ENCODE peak calls at places on chromosomes 16 and 17, in seven cellular contexts. Z is uterus, H is tibial artery, L is adrenal gland, F is cardiac muscle cell, Y is colonic mucosa, V is dorsolateral prefrontal cortex. J is an unnamed sample. For H3K27me3, the result is how much of the 10 kb centered on the place peaks cover.

GRCh38 chr17:57539528-57540301 is 205.4 kb downstream of the CCDC182 start:
- DNase-seq in F (no peak), Y (no peak), V (no peak), H (no peak), L (no peak), Z (no peak), J (no peak)

GRCh38 chr17:3913531-3914318 is 2.5 kb downstream of the P2RX1 start:
- DNase-seq in V (peak), Y (peak), H (peak), F (peak), L (peak), Z (peak), J (peak)

GRCh38 chr16:56477096-56477878 is 25.9 kb downstream of the OGFOD1 start:
- DNase-seq in Y (no peak), Z (no peak), F (peak), L (peak), V (no peak), H (no peak), J (no peak)

GRCh38 chr17:77233635-77234334 is 93.0 kb downstream of the SEC14L1 start:
- DNase-seq in V (no peak), F (peak), L (peak), H (no peak), Y (no peak), Z (peak), J (no peak)

GRCh38 chr16:29806096-29806579 is at the start of gene MAZ:
- DNase-seq in Z (peak), F (peak), V (no peak), Y (no peak), H (no peak), L (peak), J (no peak)

GRCh38 chr16:73743665-73744496 is 552.7 kb upstream of the PSMD7 start:
- DNase-seq in V (no peak), Y (peak), L (peak), H (no peak), F (no peak), Z (no peak), J (no peak)

GRCh38 chr16:67883872-67884261 is 818 bp upstream of the NRN1L start:
- DNase-seq in Y (peak), L (peak), Z (peak), V (no peak), H (peak), F (peak), J (peak)

GRCh38 chr17:27466748-27467375 is 10.6 kb downstream of the KSR1 start:
- DNase-seq in F (no peak), H (no peak), Y (no peak), V (no peak), Z (no peak), L (no peak), J (peak)

GRCh38 chr17:1031711-1032110 is 34.8 kb downstream of the TIMM22 start:
- DNase-seq in L (peak), Y (peak), Z (peak), V (no peak), F (peak), H (peak), J (no peak)

GRCh38 chr16:86608301-86608747 is 30.0 kb downstream of the FOXL1 start:
- DNase-seq in Y (no peak), V (no peak), H (no peak), Z (no peak), L (no peak), F (no peak), J (no peak)

GRCh38 chr17:33521784-33522183 is 228.7 kb upstream of the ASIC2 start:
- DNase-seq in H (no peak), Z (no peak), V (no peak), Y (peak), L (peak), F (no peak), J (no peak)

GRCh38 chr17:35709874-35710273 is 21.6 kb upstream of the RASL10B start:
- DNase-seq in Y (no peak), V (no peak), H (no peak), Z (no peak), L (no peak), F (peak), J (no peak)

GRCh38 chr17:58363457-58364185 is 11.6 kb upstream of the SUPT4H1 start:
- DNase-seq in Y (no peak), H (no peak), F (no peak), V (no peak), Z (no peak), L (no peak), J (no peak)

GRCh38 chr17:82536220-82537201 is 17.0 kb downstream of the FOXK2 start:
- DNase-seq in L (peak), F (peak), H (no peak), Z (peak), Y (peak), V (no peak), J (no peak)

GRCh38 chr17:2406903-2407790 is 6.3 kb upstream of the MNT start:
- DNase-seq in L (peak), F (peak), Y (peak), Z (peak), H (peak), V (no peak), J (no peak)

GRCh38 chr17:79294459-79295071 is 219.9 kb downstream of the ENGASE start:
- DNase-seq in H (no peak), V (peak), Y (peak), F (peak), L (peak), Z (peak), J (peak)

GRCh38 chr16:9049241-9049640 is 42.2 kb upstream of the HAPSTR1 start:
- DNase-seq in F (peak), L (no peak), Z (no peak), H (no peak), Y (no peak), V (no peak), J (no peak)

GRCh38 chr17:72654746-72655145 is 437.7 kb downstream of the SLC39A11 start:
- DNase-seq in Y (no peak), Z (no peak), L (no peak), F (no peak), H (no peak), V (no peak), J (no peak)

GRCh38 chr17:15972497-15972951 is 27.0 kb downstream of the ZSWIM7 start:
- DNase-seq in L (no peak), Y (no peak), V (no peak), H (no peak), Z (no peak), F (peak), J (no peak)

GRCh38 chr16:83661656-83662055 is 146.1 kb upstream of the HSBP1 start:
- DNase-seq in Z (no peak), Y (no peak), L (no peak), V (no peak), H (no peak), F (no peak), J (no peak)

GRCh38 chr16:85273293-85273692 is 161.0 kb upstream of the CIBAR2 start:
- DNase-seq in Z (no peak), L (no peak), H (no peak), F (no peak), Y (no peak), V (no peak), J (no peak)

GRCh38 chr17:65393514-65393913 is 167.9 kb downstream of the AXIN2 start:
- DNase-seq in H (no peak), V (no peak), F (no peak), Z (no peak), Y (no peak), L (no peak), J (no peak)

GRCh38 chr17:64036198-64036922 is 15.9 kb upstream of the ICAM2 start:
- DNase-seq in Y (peak), V (no peak), H (no peak), Z (no peak), F (no peak), L (no peak), J (no peak)

GRCh38 chr16:31072540-31073072 is 1.4 kb downstream of the ZNF668 start:
- DNase-seq in V (no peak), L (no peak), Y (peak), F (peak), H (no peak), Z (no peak), J (no peak)

GRCh38 chr17:63571632-63572310 is 21.5 kb downstream of the DCAF7 start:
- DNase-seq in F (peak), Y (no peak), H (no peak), Z (no peak), L (no peak), V (no peak), J (no peak)

GRCh38 chr16:1333854-1334719 is 642 bp downstream of the BAIAP3 start:
- DNase-seq in L (no peak), H (no peak), V (no peak), F (no peak), Y (no peak), Z (no peak), J (no peak)
- H3K27me3 ChIP-seq in L (under half), H (under half), V (under half), F (half or more), Y (under half), Z (under half), J (half or more)

DNA sequence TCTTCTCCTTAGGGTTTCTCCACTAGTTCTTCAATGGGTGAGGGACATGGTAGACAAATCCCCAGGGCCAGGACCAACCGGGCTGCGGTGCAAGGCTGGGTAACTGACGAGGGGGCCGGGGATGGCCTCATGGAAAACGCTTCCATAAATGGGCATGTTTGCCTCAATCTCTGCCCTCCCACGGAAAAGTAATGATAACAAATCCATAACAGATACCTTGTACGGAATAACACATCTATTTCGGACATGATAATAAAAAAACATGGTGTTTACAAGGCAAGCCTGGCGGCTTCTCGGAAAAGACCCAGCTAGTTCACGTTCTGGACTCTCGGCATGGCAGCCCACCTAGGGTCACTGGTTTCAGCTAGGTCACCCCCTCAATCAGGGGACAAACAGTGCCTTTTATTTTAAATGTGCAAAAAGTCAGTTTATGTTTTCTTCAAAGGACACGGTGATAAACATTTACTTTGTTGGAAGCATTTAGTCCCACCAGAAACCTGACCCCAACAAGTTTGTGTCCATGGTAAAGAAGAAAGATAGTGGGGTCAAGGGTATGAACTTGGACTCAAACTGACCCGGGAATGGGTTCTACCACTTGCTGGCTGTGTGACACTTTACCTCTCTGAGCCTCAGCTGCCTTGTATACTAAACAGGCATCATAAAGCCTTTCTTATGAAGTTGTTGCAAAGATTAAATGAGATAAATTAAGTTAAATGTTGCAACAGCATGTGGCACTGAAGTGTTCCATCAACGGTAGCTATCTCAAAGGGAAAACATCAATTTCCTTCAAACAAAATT is 1.7 kb downstream of the MYH11 start:
- DNase-seq in L (no peak), Y (no peak), F (no peak), H (peak), V (no peak), Z (peak), J (no peak)
- H3K27ac ChIP-seq in L (peak), Y (peak), F (no peak), H (peak), V (no peak), Z (peak), J (peak)

GRCh38 chr16:1116693-1117077 is 20.6 kb upstream of the C1QTNF8 start:
- DNase-seq in Z (no peak), Y (no peak), V (no peak), F (no peak), L (no peak), H (no peak), J (no peak)

GRCh38 chr16:1113889-1114526 is 18.0 kb upstream of the C1QTNF8 start:
- DNase-seq in L (no peak), H (no peak), V (no peak), Y (no peak), Z (no peak), F (no peak), J (no peak)

GRCh38 chr16:1109648-1110047 is 13.6 kb upstream of the C1QTNF8 start:
- DNase-seq in Z (no peak), V (no peak), F (no peak), Y (no peak), H (no peak), L (no peak), J (no peak)

GRCh38 chr16:1113489-1113888 is 17.4 kb upstream of the C1QTNF8 start:
- DNase-seq in Y (no peak), F (no peak), H (no peak), Z (no peak), L (no peak), V (no peak), J (no peak)

DNA sequence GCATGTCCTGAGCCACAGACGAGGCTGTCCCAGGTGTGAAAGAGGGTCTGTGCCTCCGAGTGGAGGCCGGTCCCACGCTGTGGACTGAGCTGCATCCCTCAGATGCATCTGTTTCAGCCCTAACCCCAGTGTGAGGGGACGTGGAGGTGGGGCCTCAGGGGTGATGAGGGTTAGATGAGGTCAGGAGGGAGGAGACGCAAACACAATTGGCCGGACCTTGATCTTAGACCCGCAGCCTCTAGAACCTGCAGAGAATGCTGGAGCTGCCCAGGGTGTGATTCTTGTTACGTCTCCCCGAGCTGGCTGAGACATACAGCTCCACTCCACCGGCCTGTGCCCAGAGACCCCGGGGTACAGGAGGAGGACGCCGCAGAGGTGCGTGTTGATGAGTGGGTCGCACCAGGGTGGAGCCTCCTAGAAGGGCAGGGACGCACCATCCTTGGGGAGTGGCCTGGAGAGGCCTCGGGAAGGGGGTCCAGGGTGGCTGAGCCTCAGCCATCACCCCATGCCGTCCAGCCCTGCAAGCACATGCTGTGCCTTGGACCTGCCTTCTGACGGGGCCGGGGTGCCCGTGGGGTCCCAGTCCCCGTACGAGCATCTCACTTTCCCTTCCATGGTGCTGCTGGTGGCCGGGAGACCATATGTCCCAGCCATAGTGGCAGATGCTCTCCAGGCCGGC is 16.6 kb upstream of the C1QTNF8 start:
- DNase-seq in L (no peak), H (no peak), Z (no peak), V (no peak), Y (no peak), F (no peak), J (no peak)
- H3K27me3 ChIP-seq in L (under half), H (under half), Z (under half), V (under half), Y (under half), F (under half), J (under half)

GRCh38 chr17:50916708-50917417 is 50.7 kb upstream of the TOB1 start:
- DNase-seq in F (peak), Z (no peak), V (no peak), L (no peak), H (no peak), Y (no peak), J (no peak)
- H3K27ac ChIP-seq in F (no peak), Z (no peak), V (peak), L (no peak), H (no peak), Y (peak), J (no peak)

GRCh38 chr17:74860999-74861553 is 1.4 kb upstream of the GRIN2C start:
- DNase-seq in H (no peak), Y (no peak), Z (no peak), L (no peak), F (no peak), V (no peak), J (no peak)
- H3K27me3 ChIP-seq in H (under half), Y (under half), Z (under half), L (under half), F (half or more), V (under half), J (under half)

GRCh38 chr17:31854672-31855071 is 4.4 kb downstream of the COPRS start:
- DNase-seq in L (no peak), F (peak), H (no peak), Y (no peak), V (no peak), Z (no peak), J (no peak)

GRCh38 chr17:31858647-31859486 is at the start of gene COPRS:
- DNase-seq in H (peak), Y (peak), F (peak), Z (peak), V (peak), L (peak), J (peak)

GRCh38 chr17:31856750-31857149 is 2.3 kb downstream of the COPRS start:
- DNase-seq in V (no peak), H (no peak), F (no peak), L (no peak), Z (no peak), Y (no peak), J (no peak)

GRCh38 chr17:31859487-31860008 is 504 bp upstream of the COPRS start:
- DNase-seq in F (no peak), V (no peak), L (no peak), Z (no peak), Y (no peak), H (no peak), J (no peak)

GRCh38 chr17:31857920-31858646 is 961 bp downstream of the COPRS start:
- DNase-seq in H (no peak), L (peak), Y (no peak), F (no peak), V (no peak), Z (no peak), J (no peak)
- H3K27ac ChIP-seq in H (peak), L (peak), Y (peak), F (peak), V (peak), Z (peak), J (peak)

GRCh38 chr17:40810505-40810904 is 10.7 kb upstream of the KRT28 start:
- DNase-seq in Z (no peak), L (no peak), V (no peak), Y (no peak), F (no peak), H (no peak), J (no peak)
- H3K27me3 ChIP-seq in Z (under half), L (under half), V (under half), Y (under half), F (half or more), H (under half), J (under half)

GRCh38 chr17:31565652-31566051 is 174.2 kb downstream of the RAB11FIP4 start:
- DNase-seq in Y (no peak), H (no peak), V (no peak), F (no peak), Z (no peak), L (no peak), J (no peak)

GRCh38 chr17:31564883-31565297 is 173.4 kb downstream of the RAB11FIP4 start:
- DNase-seq in V (no peak), L (no peak), H (no peak), Y (no peak), Z (peak), F (peak), J (no peak)

GRCh38 chr17:31562447-31562846 is 171.0 kb downstream of the RAB11FIP4 start:
- DNase-seq in Z (no peak), H (no peak), F (no peak), Y (no peak), L (no peak), V (no peak), J (no peak)

GRCh38 chr17:31566247-31566991 is 174.9 kb downstream of the RAB11FIP4 start:
- DNase-seq in H (no peak), F (no peak), Y (no peak), Z (no peak), L (no peak), V (no peak), J (no peak)

GRCh38 chr17:31564291-31564690 is 172.8 kb downstream of the RAB11FIP4 start:
- DNase-seq in V (no peak), Z (no peak), H (no peak), L (no peak), Y (no peak), F (no peak), J (no peak)
- H3K27ac ChIP-seq in V (no peak), Z (peak), H (peak), L (peak), Y (no peak), F (no peak), J (no peak)